ENCODE peak calls at places on chromosomes 6 and 20, in five cellular contexts. K is left lung; X is adrenal gland; H is CD8-positive, alpha-beta T cell; P is neuronal stem cell. U is an unnamed sample. For H3K4me1, the result is how much of the 10 kb centered on the place peaks cover.

GRCh38 chr20:44734938-44735337 is 10.7 kb upstream of the KCNK15 start:
- DNase-seq in X (no peak), P (no peak), H (no peak), K (no peak), U (no peak)

GRCh38 chr6:138204792-138205384 is 13.4 kb downstream of the PBOV1 start:
- DNase-seq in H (no peak), X (no peak), K (no peak), P (no peak), U (no peak)

GRCh38 chr6:3077430-3077829 is 9.1 kb downstream of the RIPK1 start:
- DNase-seq in P (no peak), H (no peak), K (no peak), X (no peak), U (no peak)

GRCh38 chr20:38866265-38867061 is 59.8 kb upstream of the FAM83D start:
- DNase-seq in P (no peak), K (no peak), H (no peak), X (no peak), U (no peak)

GRCh38 chr6:94049001-94049400 is 629.6 kb upstream of the EPHA7 start:
- DNase-seq in K (no peak), X (no peak), H (no peak), P (no peak), U (no peak)

GRCh38 chr6:156313037-156313436 is 464.1 kb upstream of the ARID1B start:
- DNase-seq in P (no peak), X (no peak), H (no peak), K (no peak), U (no peak)

GRCh38 chr6:13787146-13787545 is 27.2 kb downstream of the MCUR1 start:
- DNase-seq in X (no peak), H (no peak), K (no peak), P (peak), U (no peak)

GRCh38 chr6:5866547-5867051 is 140.1 kb downstream of the NRN1 start:
- DNase-seq in P (no peak), K (no peak), X (no peak), H (no peak), U (no peak)

GRCh38 chr20:2470051-2470431 is 548 bp downstream of the SNRPB start:
- DNase-seq in P (peak), K (no peak), H (peak), X (peak), U (peak)

GRCh38 chr6:93420163-93420806 is 926 bp upstream of the EPHA7 start:
- DNase-seq in X (no peak), P (no peak), H (no peak), K (no peak), U (no peak)

GRCh38 chr6:44043479-44044153 is 83.6 kb downstream of the MRPL14 start:
- DNase-seq in X (no peak), K (no peak), P (no peak), H (no peak), U (no peak)

GRCh38 chr6:143405381-143406154 is 44.9 kb downstream of the ADAT2 start:
- DNase-seq in K (no peak), H (no peak), P (no peak), X (no peak), U (no peak)

GRCh38 chr6:110828396-110828795 is 13.1 kb upstream of the CDK19 start:
- DNase-seq in K (no peak), X (no peak), H (no peak), P (no peak), U (no peak)

GRCh38 chr20:44738779-44739477 is 6.7 kb upstream of the KCNK15 start:
- DNase-seq in K (no peak), X (peak), P (peak), H (no peak), U (no peak)

GRCh38 chr20:58616411-58616810 is 34.7 kb upstream of the STX16 start:
- DNase-seq in H (no peak), P (no peak), X (no peak), K (no peak), U (no peak)

GRCh38 chr6:154615483-154616025 is 105.1 kb upstream of the CNKSR3 start:
- DNase-seq in P (no peak), K (peak), X (peak), H (no peak), U (peak)

GRCh38 chr6:2630891-2631458 is 119.7 kb downstream of the MYLK4 start:
- DNase-seq in X (peak), K (no peak), P (no peak), H (no peak), U (no peak)

GRCh38 chr6:12238191-12238590 is 52.0 kb upstream of the EDN1 start:
- DNase-seq in K (no peak), H (no peak), P (no peak), X (no peak), U (no peak)

GRCh38 chr20:309306-309840 is 12.0 kb downstream of the ZCCHC3 start:
- DNase-seq in P (no peak), X (peak), H (no peak), K (no peak), U (no peak)

GRCh38 chr6:125574604-125575003 is 174.8 kb upstream of the HEY2 start:
- DNase-seq in P (no peak), K (no peak), X (no peak), H (no peak), U (no peak)

GRCh38 chr6:165689699-165690098 is 26.7 kb upstream of the PDE10A start:
- DNase-seq in K (no peak), H (no peak), P (no peak), X (no peak), U (no peak)

GRCh38 chr20:53621482-53622246 is 28.0 kb upstream of the ZNF217 start:
- DNase-seq in K (no peak), X (peak), H (no peak), P (no peak), U (peak)

GRCh38 chr6:131923356-131923755 is 27.8 kb downstream of the CCN2 start:
- DNase-seq in H (no peak), X (peak), P (peak), K (no peak), U (peak)

GRCh38 chr20:34468956-34469355 is 47.3 kb upstream of the DYNLRB1 start:
- DNase-seq in X (no peak), P (no peak), H (no peak), K (no peak), U (no peak)

GRCh38 chr20:8117636-8118413 is 14.2 kb upstream of the PLCB1 start:
- DNase-seq in H (no peak), K (no peak), X (no peak), P (no peak), U (no peak)

GRCh38 chr6:27531772-27532459 is 59.0 kb upstream of the ZNF184 start:
- DNase-seq in X (no peak), H (no peak), P (no peak), K (no peak), U (no peak)
- H3K27ac ChIP-seq in X (no peak), H (no peak), P (no peak), K (no peak), U (no peak)

GRCh38 chr6:42212442-42212841 is 5.2 kb downstream of the MRPS10 start:
- DNase-seq in X (no peak), H (no peak), P (no peak), K (no peak), U (no peak)
- H3K4me1 ChIP-seq in X (under half), H (under half), P (under half), K (under half), U (under half)

DNA sequence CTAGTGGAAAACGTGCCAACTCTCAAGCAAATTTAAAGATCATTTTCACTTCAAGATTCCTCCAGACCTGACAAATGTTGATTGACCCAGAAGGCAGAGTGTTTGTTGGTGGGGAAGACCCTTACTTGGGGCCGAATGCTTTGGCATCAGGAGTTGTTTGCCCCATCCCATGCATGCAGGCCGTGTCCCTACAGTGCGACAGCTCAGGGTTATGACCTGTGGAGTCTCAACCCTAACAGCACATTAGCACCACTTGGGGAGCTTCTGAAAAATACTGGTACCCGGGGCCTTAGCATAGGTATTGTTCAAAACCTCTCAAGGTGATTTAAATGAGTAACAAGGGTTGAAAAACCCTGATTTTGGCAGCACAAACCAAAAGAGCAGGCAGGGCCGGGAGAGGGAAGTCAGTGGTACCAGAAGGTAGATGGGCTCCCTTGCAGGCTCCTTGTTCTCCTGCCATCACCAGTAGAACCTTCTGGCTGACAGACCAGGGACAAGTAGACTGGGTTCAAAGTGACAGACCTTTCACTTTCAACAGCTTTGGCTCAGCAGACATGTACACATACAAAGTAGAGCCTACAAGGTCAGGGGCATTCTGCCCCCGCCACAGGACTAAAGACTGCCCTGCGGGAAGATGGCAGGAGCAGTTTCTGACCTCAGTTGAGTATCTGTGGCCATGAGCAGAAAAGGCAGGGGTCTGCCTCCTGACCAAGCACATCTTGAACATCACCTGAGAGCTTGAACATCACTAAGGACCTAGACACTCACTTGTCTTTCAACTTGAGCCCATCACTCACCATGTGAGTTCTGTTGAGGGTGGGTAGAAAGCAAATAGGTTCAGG is 39.6 kb downstream of the PLCG1 start:
- DNase-seq in H (no peak), X (no peak), P (no peak), K (no peak), U (no peak)
- H3K27ac ChIP-seq in H (no peak), X (peak), P (no peak), K (no peak), U (no peak)

DNA sequence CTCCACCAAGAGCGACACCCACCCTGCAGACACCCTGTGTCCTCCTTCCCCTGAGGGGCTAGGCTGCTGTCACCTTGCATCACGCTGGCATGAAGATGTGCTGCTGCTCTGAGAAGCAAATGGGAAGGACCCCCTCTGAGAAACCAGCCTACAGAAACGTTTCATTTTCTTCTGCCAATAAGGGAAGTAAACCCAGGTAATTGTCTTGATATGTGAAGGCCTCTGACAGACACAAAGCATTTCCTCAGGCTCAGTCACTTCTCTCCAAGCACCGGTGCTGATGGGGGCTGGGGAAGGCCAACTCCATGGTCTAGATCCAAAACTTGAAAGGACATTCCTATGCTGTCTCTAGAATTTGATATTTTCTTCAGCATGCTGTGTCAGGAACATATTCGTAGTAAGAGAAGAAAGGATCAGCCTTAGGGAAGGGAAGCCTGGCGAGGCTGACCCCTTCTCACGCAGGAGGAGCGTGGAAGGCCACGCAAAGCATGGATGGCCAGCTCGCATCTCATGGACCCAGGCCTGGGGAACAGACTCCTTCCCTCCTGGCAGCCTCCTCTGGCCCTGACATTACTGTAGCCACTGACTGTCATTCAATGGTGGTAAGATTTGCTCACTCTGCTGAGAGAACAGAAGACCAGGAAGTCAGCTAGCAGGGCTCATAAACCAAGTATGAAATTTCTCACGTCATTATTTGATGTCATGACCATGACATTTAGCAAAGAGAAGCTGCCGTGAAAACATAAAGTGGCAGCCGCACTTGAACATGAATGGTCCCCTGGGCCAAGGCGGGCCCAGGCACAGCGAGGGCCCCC is 20.4 kb downstream of the ACSS1 start:
- DNase-seq in K (peak), X (no peak), P (no peak), H (no peak), U (no peak)
- H3K4me1 ChIP-seq in K (half or more), X (under half), P (under half), H (half or more), U (half or more)

U was measured in pancreas.